ENCODE peak calls at places on chromosomes 1 and 21, in ten cellular contexts. P, V, Q, E, F, U, W, X, D and Z are unnamed samples.
A peak's percentile ranks its signal among the peaks of the same experiment; 100 is the strongest.

GRCh38 chr1:246647513-246647912 is 76.7 kb upstream of the SCCPDH start:
- DNase-seq in V (no peak), W (no peak), E (no peak), D (no peak), U (no peak), X (no peak), F (peak; percentile 31), Q (no peak), P (peak; percentile 60), Z (peak; percentile 68)

GRCh38 chr1:61757945-61758344 is 15.7 kb downstream of the PATJ start:
- DNase-seq in E (no peak), X (no peak), W (no peak), Q (no peak), F (no peak), P (peak; percentile 63), D (no peak), V (no peak), U (no peak), Z (peak; percentile 72)

GRCh38 chr1:22689505-22689904 is 21.1 kb upstream of the EPHB2 start:
- DNase-seq in P (peak; percentile 96), E (no peak), D (no peak), V (no peak), U (no peak), W (no peak), Q (no peak), F (peak; percentile 80), X (no peak), Z (peak; percentile 48)

GRCh38 chr1:173191011-173191410 is 16.1 kb downstream of the TNFSF4 start:
- DNase-seq in E (no peak), W (no peak), P (no peak), X (no peak), Q (no peak), U (no peak), F (no peak), V (no peak), D (no peak), Z (no peak)

GRCh38 chr1:221074325-221074724 is 195.1 kb downstream of the HLX start:
- DNase-seq in F (no peak), U (no peak), V (no peak), E (no peak), X (no peak), W (no peak), Q (no peak), D (no peak), P (peak; percentile 17), Z (no peak)

GRCh38 chr1:29854700-29855276 is 618.5 kb downstream of the PTPRU start:
- DNase-seq in V (no peak), W (no peak), P (no peak), X (no peak), F (no peak), D (no peak), E (no peak), U (no peak), Q (no peak), Z (no peak)

GRCh38 chr1:41361495-41362356 is 492 bp downstream of the FOXO6 start:
- DNase-seq in X (no peak), V (no peak), W (no peak), D (peak; percentile 35), E (no peak), P (no peak), Q (peak; percentile 35), F (no peak), U (peak; percentile 26), Z (no peak)

GRCh38 chr1:229344139-229344538 is 1.3 kb upstream of the CCSAP start:
- DNase-seq in U (no peak), Q (no peak), V (no peak), X (no peak), F (no peak), D (no peak), W (no peak), P (no peak), E (no peak), Z (no peak)

GRCh38 chr1:51316113-51316763 is 14.1 kb downstream of the TTC39A start:
- DNase-seq in E (no peak), D (no peak), U (no peak), P (no peak), Q (no peak), F (no peak), X (no peak), V (no peak), W (no peak), Z (no peak)

GRCh38 chr1:18322353-18323032 is 158.2 kb upstream of the KLHDC7A start:
- DNase-seq in X (no peak), E (no peak), P (no peak), U (no peak), V (no peak), W (no peak), F (no peak), D (no peak), Q (no peak), Z (no peak)

GRCh38 chr21:36717901-36718465 is 19.1 kb downstream of the SIM2 start:
- DNase-seq in D (no peak), Q (no peak), E (peak; percentile 5), P (no peak), F (no peak), X (no peak), U (no peak), V (no peak), W (peak; percentile 78), Z (no peak)

GRCh38 chr21:33544451-33544850 is 1.6 kb downstream of the SON start:
- DNase-seq in Q (no peak), X (no peak), P (no peak), V (no peak), F (no peak), E (no peak), W (no peak), D (no peak), U (no peak), Z (no peak)

DNA sequence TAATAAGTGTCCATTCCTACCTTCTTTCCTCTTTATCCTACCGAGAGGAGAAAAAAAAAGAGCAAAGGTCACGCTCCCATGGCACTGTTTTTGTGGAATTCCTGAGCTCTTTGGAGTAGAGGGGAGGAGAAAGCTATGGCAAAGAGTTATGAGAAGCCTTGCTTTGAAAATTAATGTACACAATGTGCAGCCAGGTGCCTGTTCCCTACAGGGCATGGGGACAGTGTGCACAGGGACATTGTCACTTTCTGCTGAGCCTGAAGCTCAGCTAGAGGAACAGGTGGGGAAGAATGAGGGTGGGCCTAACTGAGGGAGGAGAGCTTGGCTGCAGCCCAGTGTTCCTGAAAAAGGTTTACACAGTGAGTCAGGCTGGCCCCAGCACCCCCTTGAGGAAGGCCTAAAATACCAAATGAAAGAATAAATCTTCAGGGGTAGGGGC is 66.1 kb downstream of the PLXNA2 start:
- DNase-seq in P (no peak), F (no peak), X (peak; percentile 44), Q (no peak), D (no peak), W (no peak), V (no peak), E (peak; percentile 73), U (no peak), Z (no peak)
- H3K4me3 ChIP-seq in P (no peak overlapping the region), F (no peak overlapping the region), X (no peak overlapping the region), Q (no peak overlapping the region), D (no peak overlapping the region), W (no peak overlapping the region), V (no peak overlapping the region), E (no peak overlapping the region), U (no peak overlapping the region), Z (no peak overlapping the region)

GRCh38 chr21:37915941-37916794 is at the start of gene KCNJ6:
- DNase-seq in W (no peak), E (peak; percentile 35), P (peak; percentile 52), V (no peak), X (no peak), U (peak; percentile 40), F (peak; percentile 54), D (no peak), Q (peak; percentile 17), Z (peak; percentile 25)

GRCh38 chr21:37915516-37915915 is 741 bp downstream of the KCNJ6 start:
- DNase-seq in U (no peak), X (no peak), D (no peak), F (no peak), W (no peak), P (no peak), E (no peak), Q (no peak), V (no peak), Z (no peak)

GRCh38 chr21:37914211-37914900 is 1.9 kb downstream of the KCNJ6 start:
- DNase-seq in P (peak; percentile 22), X (no peak), D (no peak), Q (no peak), E (no peak), F (peak; percentile 15), V (no peak), U (peak; percentile 36), W (no peak), Z (no peak)

GRCh38 chr21:37917612-37918011 is 1.4 kb upstream of the KCNJ6 start:
- DNase-seq in D (no peak), X (no peak), U (no peak), W (no peak), Q (no peak), P (peak; percentile 87), F (peak; percentile 7), E (no peak), V (no peak), Z (peak; percentile 30)

GRCh38 chr21:37916795-37917142 is 512 bp upstream of the KCNJ6 start:
- DNase-seq in Q (no peak), X (no peak), D (no peak), U (no peak), W (no peak), F (no peak), E (no peak), V (no peak), P (no peak), Z (no peak)
- TF ChIP-seq CTCF in Q (no peak), X (no peak), D (no peak), U (no peak), W (no peak), F (peak; percentile 29), E (no peak), V (no peak), P (peak; percentile 35), Z (no peak)

DNA sequence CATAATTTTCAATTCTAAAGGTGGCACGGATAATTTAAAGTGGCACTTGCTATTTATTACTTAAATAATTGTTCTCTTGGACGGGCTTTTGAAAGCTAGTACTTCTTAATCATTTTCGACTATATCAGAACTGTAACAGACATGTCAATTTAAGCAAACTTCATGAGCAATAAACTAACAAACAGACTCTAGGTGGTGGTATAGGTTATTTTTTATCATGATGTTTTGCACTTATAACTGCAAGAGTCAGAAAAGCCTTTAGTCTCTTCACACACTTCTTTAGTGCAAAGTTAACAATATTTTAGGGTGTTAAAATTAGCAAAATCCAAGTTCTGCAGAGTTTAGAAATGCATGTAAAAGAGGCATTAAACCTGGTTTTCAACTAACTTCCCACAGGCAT is 2.2 kb downstream of the NRIP1 start:
- DNase-seq in P (no peak), E (no peak), Q (no peak), X (no peak), U (no peak), F (peak; percentile 50), W (no peak), D (no peak), V (no peak), Z (peak; percentile 51)
- H3K4me3 ChIP-seq in P (peak overlapping the region; percentile 99), E (peak overlapping the region; percentile 92), Q (peak overlapping the region; percentile 83), X (peak overlapping the region; percentile 82), U (peak overlapping the region; percentile 85), F (peak overlapping the region; percentile 87), W (no peak overlapping the region), D (no peak overlapping the region), V (peak overlapping the region; percentile 95), Z (peak overlapping the region; percentile 83)

GRCh38 chr1:65581120-65581519 is 160.7 kb downstream of the LEPR start:
- DNase-seq in X (no peak), F (no peak), E (no peak), P (no peak), W (no peak), D (no peak), U (no peak), V (no peak), Q (no peak), Z (peak; percentile 15)
- TF ChIP-seq CTCF in X (no peak), F (peak; percentile 43), E (no peak), P (peak; percentile 29), W (no peak), D (no peak), U (peak; percentile 21), V (peak; percentile 46), Q (peak; percentile 33), Z (peak; percentile 42)

GRCh38 chr1:8455700-8456305 is 137.9 kb downstream of the SLC45A1 start:
- DNase-seq in D (no peak), F (no peak), U (no peak), X (no peak), Q (no peak), E (no peak), V (no peak), W (no peak), P (peak; percentile 31), Z (peak; percentile 18)
- H3K4me3 ChIP-seq in D (no peak overlapping the region), F (no peak overlapping the region), U (no peak overlapping the region), X (no peak overlapping the region), Q (no peak overlapping the region), E (no peak overlapping the region), V (no peak overlapping the region), W (no peak overlapping the region), P (no peak overlapping the region), Z (no peak overlapping the region)